ENCODE peak calls at places on chromosomes 3 and 15, in ten cellular contexts. O is neural crest cell, V is esophagus squamous epithelium, A is A549, C is HepG2, E is AG09309, T is cardiac muscle cell, G is mammary epithelial cell, L is progenitor cell of endocrine pancreas, P is Peyer's patch. H is an unnamed sample.

GRCh38 chr15:30928076-30928475 is 24.4 kb downstream of the FAN1 start:
- DNase-seq in O (no peak), V (no peak), A (no peak), C (no peak), E (no peak), T (no peak), G (no peak), L (no peak), P (no peak), H (no peak)

GRCh38 chr3:123313889-123314288 is 112.1 kb downstream of the SEC22A start:
- DNase-seq in O (no peak), V (no peak), A (no peak), C (no peak), E (no peak), T (no peak), G (no peak), L (no peak), P (no peak), H (no peak)

GRCh38 chr3:69770976-69771634 is 31.8 kb downstream of the MITF start:
- DNase-seq in O (no peak), V (no peak), A (no peak), C (no peak), E (no peak), T (no peak), G (peak; percentile 52), L (no peak), P (no peak), H (no peak)

GRCh38 chr3:29128004-29128403 is 152.9 kb upstream of the RBMS3 start:
- DNase-seq in O (peak; percentile 20), V (no peak), A (no peak), C (no peak), E (no peak), T (peak; percentile 28), G (no peak), L (no peak), P (no peak), H (no peak)

GRCh38 chr15:66587020-66587419 is 21.2 kb upstream of the LCTL start:
- DNase-seq in O (no peak), V (no peak), A (no peak), C (no peak), E (no peak), T (no peak), G (no peak), L (no peak), P (no peak), H (no peak)

GRCh38 chr3:160403028-160403545 is 3.6 kb downstream of the SMC4 start:
- DNase-seq in O (no peak), V (no peak), A (no peak), C (no peak), E (no peak), T (no peak), G (peak; percentile 16), L (no peak), P (no peak), H (no peak)

GRCh38 chr15:70158996-70159355 is 61.3 kb upstream of the TLE3 start:
- DNase-seq in O (no peak), V (no peak), A (no peak), C (no peak), E (no peak), T (no peak), G (no peak), L (no peak), P (no peak), H (no peak)

GRCh38 chr3:154885016-154885415 is 195.1 kb upstream of the MME start:
- DNase-seq in O (no peak), V (no peak), A (no peak), C (no peak), E (peak; percentile 31), T (no peak), G (no peak), L (no peak), P (no peak), H (peak; percentile 65)

GRCh38 chr3:38658886-38659285 is 9.4 kb upstream of the SCN5A start:
- DNase-seq in O (no peak), V (no peak), A (no peak), C (no peak), E (no peak), T (peak; percentile 66), G (no peak), L (no peak), P (no peak), H (no peak)

GRCh38 chr3:38657369-38657768 is 7.9 kb upstream of the SCN5A start:
- DNase-seq in O (no peak), V (no peak), A (no peak), C (no peak), E (no peak), T (no peak), G (no peak), L (no peak), P (no peak), H (no peak)

DNA sequence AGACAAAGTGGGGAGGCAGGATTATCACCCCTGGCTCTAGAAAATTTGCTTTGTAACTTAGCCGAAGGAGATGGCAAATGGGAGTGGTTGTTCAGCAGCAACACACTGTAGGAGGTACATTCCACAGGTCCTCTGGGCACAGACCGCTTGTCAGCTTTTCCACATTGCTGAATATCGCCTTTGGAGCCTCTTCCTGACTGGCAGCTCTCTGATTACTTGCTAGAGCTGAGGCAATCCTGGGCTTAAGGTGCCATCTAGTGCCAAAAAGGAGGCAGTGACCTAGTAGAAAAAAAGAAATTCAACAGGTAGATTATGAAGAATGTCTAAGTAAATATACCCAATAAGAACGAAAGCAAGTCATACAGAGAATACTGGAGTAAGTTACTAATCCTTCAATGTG is 13.1 kb upstream of the SCN5A start:
- DNase-seq in O (no peak), V (no peak), A (peak; percentile 64), C (peak; percentile 52), E (no peak), T (no peak), G (peak; percentile 57), L (no peak), P (no peak), H (no peak)
- TF ChIP-seq CTCF in O (peak; percentile 70), V (peak; percentile 12), A (peak; percentile 16), C (peak; percentile 78), E (peak; percentile 56), T (peak; percentile 42), G (peak; percentile 84), L (peak; percentile 60), P (peak; percentile 46), H (peak; percentile 14)

GRCh38 chr15:73796266-73796939 is 43.3 kb upstream of the INSYN1 start:
- DNase-seq in O (no peak), V (no peak), A (no peak), C (no peak), E (no peak), T (no peak), G (no peak), L (no peak), P (no peak), H (no peak)

GRCh38 chr15:73794501-73795133 is 41.5 kb upstream of the INSYN1 start:
- DNase-seq in O (no peak), V (no peak), A (peak; percentile 15), C (no peak), E (no peak), T (no peak), G (peak; percentile 44), L (no peak), P (no peak), H (no peak)

GRCh38 chr15:73789491-73790240 is 36.5 kb upstream of the INSYN1 start:
- DNase-seq in O (no peak), V (no peak), A (no peak), C (no peak), E (no peak), T (no peak), G (no peak), L (no peak), P (no peak), H (no peak)

GRCh38 chr15:73787621-73788020 is 34.5 kb upstream of the INSYN1 start:
- DNase-seq in O (no peak), V (no peak), A (no peak), C (no peak), E (no peak), T (no peak), G (no peak), L (no peak), P (no peak), H (no peak)

GRCh38 chr15:73792429-73792828 is 39.3 kb upstream of the INSYN1 start:
- DNase-seq in O (no peak), V (no peak), A (no peak), C (no peak), E (no peak), T (no peak), G (no peak), L (no peak), P (no peak), H (no peak)
- TF ChIP-seq CTCF in O (no peak), V (no peak), A (no peak), C (no peak), E (no peak), T (no peak), G (peak; percentile 0), L (no peak), P (no peak), H (no peak)

GRCh38 chr3:188834349-188834748 is 337.4 kb upstream of the TPRG1 start:
- DNase-seq in O (no peak), V (no peak), A (peak; percentile 6), C (no peak), E (no peak), T (no peak), G (no peak), L (no peak), P (no peak), H (no peak)
- TF ChIP-seq CTCF in O (no peak), V (peak; percentile 11), A (no peak), C (no peak), E (no peak), T (no peak), G (no peak), L (no peak), P (no peak), H (no peak)

GRCh38 chr3:70823622-70824021 is 511.2 kb upstream of the MDFIC2 start:
- DNase-seq in O (no peak), V (no peak), A (no peak), C (no peak), E (no peak), T (no peak), G (no peak), L (no peak), P (no peak), H (no peak)

GRCh38 chr3:70822777-70823176 is 510.3 kb upstream of the MDFIC2 start:
- DNase-seq in O (no peak), V (no peak), A (no peak), C (no peak), E (no peak), T (no peak), G (no peak), L (no peak), P (no peak), H (no peak)

GRCh38 chr3:70820397-70820796 is 508.0 kb upstream of the MDFIC2 start:
- DNase-seq in O (no peak), V (no peak), A (no peak), C (no peak), E (no peak), T (no peak), G (no peak), L (no peak), P (no peak), H (no peak)

GRCh38 chr3:70824078-70824477 is 511.6 kb upstream of the MDFIC2 start:
- DNase-seq in O (no peak), V (no peak), A (no peak), C (no peak), E (no peak), T (no peak), G (no peak), L (no peak), P (no peak), H (no peak)

DNA sequence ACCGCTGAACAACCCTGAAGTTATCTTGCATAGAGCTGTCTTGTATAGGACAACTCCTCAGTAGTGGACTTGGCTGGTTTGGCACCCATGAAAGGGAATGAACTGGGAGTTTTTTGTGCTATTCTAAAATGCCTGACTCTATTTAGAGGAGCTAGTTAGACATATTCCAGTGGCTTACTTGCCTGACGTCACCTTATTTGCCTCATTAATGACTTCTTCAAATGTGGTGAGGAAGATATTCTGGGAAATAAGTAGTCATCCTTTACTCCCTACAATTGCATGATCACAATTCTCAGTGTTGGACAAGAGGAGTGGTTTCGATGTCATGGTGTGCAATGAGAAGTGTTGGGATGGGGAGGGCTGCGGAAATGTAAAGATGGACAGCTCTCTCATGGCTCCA is 509.2 kb upstream of the MDFIC2 start:
- DNase-seq in O (no peak), V (no peak), A (no peak), C (no peak), E (no peak), T (no peak), G (no peak), L (no peak), P (no peak), H (no peak)
- TF ChIP-seq CTCF in O (no peak), V (no peak), A (no peak), C (no peak), E (no peak), T (no peak), G (no peak), L (no peak), P (no peak), H (no peak)